ENCODE peak calls at places on chromosome 19, in five cellular contexts. C, Q, E, Y and L are unnamed samples.

GRCh38 chr19:46786236-46787039 is 2.0 kb downstream of the SLC1A5 start:
- DNase-seq in C (peak; percentile 64), Q (peak; percentile 65), E (peak; percentile 63), Y (peak; percentile 19), L (no peak)

GRCh38 chr19:3780786-3781304 is 5.3 kb downstream of the MATK start:
- DNase-seq in C (no peak), Q (no peak), E (no peak), Y (no peak), L (no peak)

GRCh38 chr19:11479470-11480080 is 1.3 kb downstream of the ELAVL3 start:
- DNase-seq in C (peak; percentile 86), Q (peak; percentile 37), E (no peak), Y (no peak), L (no peak)

GRCh38 chr19:14369399-14370168 is 11.7 kb upstream of the ADGRE5 start:
- DNase-seq in C (no peak), Q (no peak), E (peak; percentile 22), Y (no peak), L (no peak)

GRCh38 chr19:19643158-19644053 is at the start of gene GMIP:
- DNase-seq in C (peak; percentile 30), Q (peak; percentile 86), E (peak; percentile 40), Y (peak; percentile 46), L (no peak)

GRCh38 chr19:21841081-21841783 is 5.2 kb upstream of the ZNF43 start:
- DNase-seq in C (no peak), Q (no peak), E (no peak), Y (no peak), L (no peak)

GRCh38 chr19:31648347-31648746 is 299.1 kb upstream of the TSHZ3 start:
- DNase-seq in C (no peak), Q (no peak), E (no peak), Y (no peak), L (no peak)

GRCh38 chr19:34241513-34242337 is 12.6 kb upstream of the GARRE1 start:
- DNase-seq in C (peak; percentile 85), Q (peak; percentile 43), E (no peak), Y (peak; percentile 42), L (peak; percentile 95)

GRCh38 chr19:17751103-17751911 is at the start of gene FCHO1:
- DNase-seq in C (no peak), Q (peak; percentile 82), E (no peak), Y (no peak), L (no peak)

GRCh38 chr19:24074720-24075119 is 12.3 kb upstream of the ZNF254 start:
- DNase-seq in C (no peak), Q (no peak), E (no peak), Y (no peak), L (no peak)

GRCh38 chr19:47475460-47475859 is 3.8 kb upstream of the SLC8A2 start:
- DNase-seq in C (no peak), Q (no peak), E (no peak), Y (no peak), L (no peak)